ENCODE peak calls at places on chromosomes 16 and 17, in six cellular contexts. L is lower lobe of right lung, H is fibroblast of the aortic adventitia, Z is osteocyte, B is right atrium auricular region, Q is dorsolateral prefrontal cortex. K is an unnamed sample.

GRCh38 chr17:57739402-57740224 is 5.5 kb downstream of the CCDC182 start:
- DNase-seq in Z (no peak), L (no peak), H (no peak), B (no peak), Q (no peak), K (no peak)

GRCh38 chr17:33935822-33936221 is 319.3 kb upstream of the CCL2 start:
- DNase-seq in L (no peak), Q (no peak), Z (no peak), H (no peak), B (no peak), K (no peak)

GRCh38 chr16:12178251-12178990 is 201.9 kb downstream of the SNX29 start:
- DNase-seq in Z (no peak), H (peak; percentile 52), Q (peak; percentile 49), L (no peak), B (peak; percentile 84), K (peak; percentile 77)

GRCh38 chr16:30794634-30795033 is 7.6 kb upstream of the ZNF629 start:
- DNase-seq in H (no peak), Q (no peak), B (no peak), L (no peak), Z (no peak), K (no peak)

GRCh38 chr17:57955183-57955952 is at the start of gene CUEDC1:
- DNase-seq in Z (peak; percentile 94), Q (peak; percentile 88), L (peak; percentile 89), H (peak; percentile 44), B (no peak), K (no peak)

GRCh38 chr16:77579283-77579985 is 142.9 kb upstream of the NUDT7 start:
- DNase-seq in B (no peak), Q (no peak), H (no peak), L (no peak), Z (no peak), K (no peak)

GRCh38 chr17:57413848-57414651 is 157.7 kb downstream of the MSI2 start:
- DNase-seq in Q (no peak), B (no peak), L (no peak), Z (no peak), H (no peak), K (no peak)

GRCh38 chr16:75273054-75273925 is 21.9 kb upstream of the BCAR1 start:
- DNase-seq in B (no peak), H (peak; percentile 25), Z (no peak), Q (no peak), L (no peak), K (no peak)

GRCh38 chr16:19291459-19291858 is 5.9 kb downstream of the CLEC19A start:
- DNase-seq in B (no peak), H (peak; percentile 2), Q (no peak), L (no peak), Z (no peak), K (no peak)

GRCh38 chr17:78923660-78924453 is 1.3 kb downstream of the TIMP2 start:
- DNase-seq in L (peak; percentile 94), B (no peak), Q (no peak), Z (no peak), H (no peak), K (no peak)

GRCh38 chr16:80601182-80601581 is 60.4 kb downstream of the DYNLRB2 start:
- DNase-seq in L (no peak), Z (peak; percentile 59), H (no peak), Q (no peak), B (no peak), K (no peak)

GRCh38 chr16:57301126-57301817 is 16.8 kb upstream of the PLLP start:
- DNase-seq in L (no peak), Q (no peak), H (no peak), B (no peak), Z (no peak), K (no peak)

GRCh38 chr16:69465083-69465721 is 40.8 kb downstream of the CYB5B start:
- DNase-seq in B (no peak), Z (no peak), L (no peak), H (peak; percentile 57), Q (no peak), K (no peak)

GRCh38 chr16:14301150-14302030 is 230.3 kb downstream of the MRTFB start:
- DNase-seq in H (peak; percentile 24), Z (no peak), L (no peak), B (no peak), Q (no peak), K (no peak)

DNA sequence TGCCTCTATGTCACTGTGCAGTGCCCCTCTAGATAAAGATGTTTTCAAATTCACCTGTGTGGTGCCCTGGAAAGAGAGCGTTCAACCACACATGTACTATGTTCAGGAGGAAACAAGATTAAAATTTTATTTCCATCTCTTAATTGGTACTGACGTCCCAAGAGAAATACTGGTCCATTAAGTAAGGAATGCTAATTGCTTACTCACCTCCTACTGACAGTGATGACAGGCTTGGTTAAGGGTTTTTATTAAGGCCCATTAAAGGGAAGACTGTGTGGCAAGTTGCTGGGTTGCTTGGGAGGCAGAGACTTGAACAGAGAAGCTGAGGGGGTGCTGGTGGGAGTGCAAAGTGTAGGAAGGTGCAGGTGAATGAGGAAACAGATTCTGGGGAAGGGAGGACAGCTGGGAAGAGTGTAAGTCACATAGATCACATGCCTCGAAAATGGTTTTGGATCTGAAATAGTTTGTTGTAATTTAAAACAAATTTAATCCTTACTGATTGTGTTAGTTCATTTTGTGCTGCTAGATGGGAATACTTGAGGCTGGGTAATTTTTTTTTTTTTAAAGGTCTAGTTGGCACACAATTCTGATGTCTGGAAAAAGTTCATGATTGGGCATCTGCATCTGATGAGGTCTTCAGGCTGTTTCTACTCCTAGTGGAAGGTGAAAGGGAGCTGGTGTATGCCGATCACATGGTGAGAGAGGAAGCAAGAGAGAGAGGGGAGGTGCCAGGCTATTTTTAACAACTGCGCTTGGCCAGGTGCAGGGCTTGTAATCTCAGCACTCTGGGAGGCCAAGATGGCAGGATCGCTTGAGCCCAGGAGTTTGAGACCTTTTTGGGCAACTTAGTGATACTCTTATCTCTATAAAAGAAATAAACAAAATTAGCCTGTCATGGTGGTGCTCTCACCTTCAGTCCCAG is 140.5 kb downstream of the CACNG3 start:
- DNase-seq in H (no peak), Z (no peak), Q (no peak), L (no peak), B (no peak), K (no peak)
- TF ChIP-seq CTCF in H (no peak), Z (no peak), Q (no peak), L (no peak), B (no peak), K (no peak)

GRCh38 chr17:29384901-29385300 is 5.3 kb upstream of the TAOK1 start:
- DNase-seq in Z (no peak), B (no peak), Q (no peak), H (no peak), L (no peak), K (no peak)
- TF ChIP-seq CTCF in Z (no peak), B (no peak), Q (no peak), H (no peak), L (no peak), K (no peak)

GRCh38 chr16:6341993-6342392 is 990.7 kb upstream of the RBFOX1 start:
- DNase-seq in L (no peak), Q (no peak), Z (no peak), H (no peak), B (no peak), K (no peak)

GRCh38 chr16:6349725-6350124 is 982.9 kb upstream of the RBFOX1 start:
- DNase-seq in Z (no peak), H (no peak), B (no peak), Q (no peak), L (no peak), K (no peak)

GRCh38 chr16:6343157-6343556 is 989.5 kb upstream of the RBFOX1 start:
- DNase-seq in H (no peak), B (no peak), L (no peak), Q (no peak), Z (no peak), K (no peak)

DNA sequence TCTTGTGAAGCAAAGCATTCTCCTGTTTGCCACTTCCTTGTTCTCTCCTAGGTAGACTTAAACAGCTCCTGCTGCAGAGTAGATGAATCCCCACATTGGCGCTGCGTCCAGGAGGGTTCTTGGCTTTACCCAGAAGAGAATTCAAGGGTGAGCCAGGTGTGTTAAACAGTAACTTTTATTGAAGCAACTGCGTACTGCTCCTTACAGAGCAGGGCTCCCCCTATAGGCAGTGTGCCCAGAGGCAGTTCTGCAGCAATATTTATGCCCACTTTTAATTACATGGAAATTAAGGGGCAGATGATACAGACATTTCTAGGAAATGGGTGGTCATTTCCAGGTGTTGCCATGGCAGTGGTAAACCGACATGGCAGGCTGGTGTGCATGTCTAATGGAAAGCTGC is 987.6 kb upstream of the RBFOX1 start:
- DNase-seq in L (no peak), Q (no peak), B (no peak), H (no peak), Z (no peak), K (no peak)
- TF ChIP-seq CTCF in L (peak; percentile 6), Q (no peak), B (no peak), H (no peak), Z (no peak), K (no peak)

GRCh38 chr16:85917012-85917411 is 18.1 kb downstream of the IRF8 start:
- DNase-seq in Z (no peak), L (no peak), H (no peak), Q (no peak), B (no peak), K (no peak)
- TF ChIP-seq CTCF in Z (no peak), L (no peak), H (no peak), Q (no peak), B (no peak), K (no peak)

GRCh38 chr16:66324785-66325184 is 41.7 kb upstream of the CDH5 start:
- DNase-seq in Z (no peak), L (no peak), H (no peak), B (no peak), Q (peak; percentile 78), K (no peak)
- TF ChIP-seq CTCF in Z (peak; percentile 30), L (no peak), H (peak; percentile 12), B (no peak), Q (peak; percentile 53), K (no peak)

GRCh38 chr16:28821874-28822519 is 802 bp upstream of the ATXN2L start:
- DNase-seq in Q (no peak), Z (no peak), L (no peak), H (no peak), B (no peak), K (no peak)

GRCh38 chr16:28823291-28823718 is 506 bp downstream of the ATXN2L start:
- DNase-seq in Q (no peak), Z (no peak), B (no peak), L (peak; percentile 59), H (no peak), K (no peak)

GRCh38 chr16:28823719-28824547 is 1.1 kb downstream of the ATXN2L start:
- DNase-seq in H (peak; percentile 96), B (peak; percentile 96), L (peak; percentile 97), Q (peak; percentile 94), Z (peak; percentile 98), K (peak; percentile 97)

GRCh38 chr16:28824548-28824973 is 1.8 kb downstream of the ATXN2L start:
- DNase-seq in Q (no peak), Z (no peak), L (no peak), B (no peak), H (no peak), K (no peak)

GRCh38 chr16:28822520-28823290 is at the start of gene ATXN2L:
- DNase-seq in Q (peak; percentile 92), H (peak; percentile 95), Z (peak; percentile 98), B (peak; percentile 90), L (peak; percentile 98), K (peak; percentile 93)
- TF ChIP-seq CTCF in Q (peak; percentile 35), H (no peak), Z (no peak), B (no peak), L (peak; percentile 17), K (no peak)

K was measured in AG09319.